ENCODE peak calls at places on chromosomes 16 and 17, in eight cellular contexts. H is effector CD8-positive, alpha-beta T cell; F is stimulated activated CD8-positive, alpha-beta memory T cell treated with anti-CD3 and anti-CD28 coated beads, Interleukin-4, amount 100 ng/mL, for 4 hours; P is HCT116; T is neural crest cell; X is HFFc6; Z is fibroblast of the aortic adventitia; Q is endodermal cell. N is an unnamed sample.
A peak's percentile ranks its signal among the peaks of the same experiment; 100 is the strongest.

GRCh38 chr16:15785386-15786059 is 71.3 kb downstream of the MYH11 start:
- DNase-seq in H (no peak), Q (no peak), Z (no peak), F (no peak), X (no peak), T (no peak), P (no peak), N (no peak)

GRCh38 chr17:42780816-42781638 is 617 bp downstream of the WNK4 start:
- DNase-seq in T (no peak), Z (no peak), Q (peak; percentile 69), X (no peak), F (no peak), P (no peak), H (no peak), N (no peak)

GRCh38 chr17:60729854-60730253 is 52.2 kb downstream of the BCAS3 start:
- DNase-seq in F (no peak), T (no peak), H (no peak), P (no peak), X (no peak), Q (no peak), Z (peak; percentile 3), N (no peak)

GRCh38 chr16:30184430-30185140 is 1.2 kb downstream of the CORO1A start:
- DNase-seq in Q (peak; percentile 47), T (no peak), X (no peak), P (no peak), F (no peak), H (peak; percentile 46), Z (no peak), N (no peak)

GRCh38 chr17:2954898-2955445 is 108.4 kb downstream of the OR1D5 start:
- DNase-seq in Q (no peak), P (peak; percentile 94), H (no peak), X (peak; percentile 92), Z (peak; percentile 93), F (no peak), T (no peak), N (no peak)

GRCh38 chr16:11566398-11566797 is 20.3 kb downstream of the LITAF start:
- DNase-seq in X (no peak), T (no peak), F (no peak), Q (no peak), H (no peak), Z (no peak), P (no peak), N (no peak)

GRCh38 chr17:39943702-39944392 is 16.3 kb downstream of the LRRC3C start:
- DNase-seq in T (no peak), P (no peak), Z (no peak), Q (no peak), X (no peak), F (no peak), H (no peak), N (no peak)

GRCh38 chr16:4780235-4780634 is 7.9 kb downstream of the SEPTIN12 start:
- DNase-seq in Z (no peak), X (no peak), P (no peak), H (no peak), Q (no peak), F (no peak), T (no peak), N (no peak)

GRCh38 chr17:53150101-53150698 is 672.5 kb upstream of the KIF2B start:
- DNase-seq in T (no peak), H (no peak), X (no peak), F (no peak), Z (no peak), P (no peak), Q (peak; percentile 42), N (no peak)

GRCh38 chr16:12067714-12068401 is 91.3 kb downstream of the SNX29 start:
- DNase-seq in F (no peak), H (no peak), X (peak; percentile 77), Z (peak; percentile 92), Q (peak; percentile 84), P (peak; percentile 65), T (peak; percentile 54), N (no peak)

GRCh38 chr17:34153988-34154387 is 101.1 kb upstream of the CCL2 start:
- DNase-seq in T (no peak), H (no peak), F (no peak), X (no peak), Z (no peak), Q (no peak), P (no peak), N (no peak)

GRCh38 chr17:5922476-5922875 is 147.7 kb upstream of the WSCD1 start:
- DNase-seq in T (no peak), X (no peak), F (no peak), H (no peak), P (no peak), Z (no peak), Q (no peak), N (no peak)